ENCODE peak calls at places on chromosome 14, in five cellular contexts. D is fibroblast of mammary gland, H is fibroblast of lung, X is brain microvascular endothelial cell, Y is fibroblast of pulmonary artery. M is an unnamed sample.

GRCh38 chr14:84591827-84592540 is 938.0 kb upstream of the FLRT2 start:
- DNase-seq in Y (no peak), H (no peak), D (no peak), X (no peak), M (peak; percentile 4)

GRCh38 chr14:21059842-21060589 is 2.4 kb downstream of the RNASE8 start:
- DNase-seq in Y (no peak), X (no peak), D (no peak), H (peak; percentile 68), M (no peak)

GRCh38 chr14:49946320-49947141 is 53.6 kb downstream of the ARF6 start:
- DNase-seq in X (peak; percentile 65), H (peak; percentile 81), Y (peak; percentile 74), D (peak; percentile 65), M (peak; percentile 95)

GRCh38 chr14:28635387-28635786 is 131.2 kb upstream of the FOXG1 start:
- DNase-seq in D (peak; percentile 71), Y (peak; percentile 80), H (peak; percentile 34), X (no peak), M (peak; percentile 70)

GRCh38 chr14:91202234-91202974 is 42.1 kb downstream of the GPR68 start:
- DNase-seq in H (peak; percentile 49), X (peak; percentile 20), D (peak; percentile 36), Y (peak; percentile 65), M (peak; percentile 29)

GRCh38 chr14:26598081-26598671 is 343 bp upstream of the NOVA1 start:
- DNase-seq in Y (peak; percentile 98), X (peak; percentile 21), D (peak; percentile 94), H (peak; percentile 87), M (peak; percentile 76)

GRCh38 chr14:75299064-75299463 is 20.4 kb downstream of the FOS start:
- DNase-seq in H (peak; percentile 23), D (peak; percentile 80), Y (peak; percentile 96), X (no peak), M (peak; percentile 90)

GRCh38 chr14:96261772-96262485 is 5.9 kb downstream of the BDKRB1 start:
- DNase-seq in Y (no peak), H (no peak), X (no peak), D (no peak), M (no peak)

GRCh38 chr14:72894623-72895378 is 900 bp upstream of the DPF3 start:
- DNase-seq in H (peak; percentile 27), X (no peak), D (no peak), Y (no peak), M (peak; percentile 24)

GRCh38 chr14:64260418-64260817 is 33.8 kb downstream of the ESR2 start:
- DNase-seq in X (no peak), Y (no peak), H (no peak), D (no peak), M (no peak)

GRCh38 chr14:101459392-101459900 is 101.8 kb upstream of the DIO3 start:
- DNase-seq in X (no peak), D (no peak), H (no peak), Y (no peak), M (no peak)

GRCh38 chr14:20606190-20606901 is 15.2 kb upstream of the RNASE12 start:
- DNase-seq in X (peak; percentile 53), Y (peak; percentile 70), H (no peak), D (peak; percentile 40), M (peak; percentile 44)

GRCh38 chr14:93195316-93195999 is 10.3 kb downstream of the LYSET start:
- DNase-seq in X (no peak), H (no peak), Y (no peak), D (no peak), M (no peak)

GRCh38 chr14:91750634-91751198 is 18.8 kb upstream of the CATSPERB start:
- DNase-seq in D (no peak), H (no peak), Y (no peak), X (no peak), M (no peak)

GRCh38 chr14:91327201-91327600 is 82.7 kb upstream of the GPR68 start:
- DNase-seq in Y (no peak), D (no peak), X (no peak), H (no peak), M (no peak)

GRCh38 chr14:74980398-74980745 is 22.3 kb upstream of the EIF2B2 start:
- DNase-seq in X (no peak), Y (no peak), D (no peak), H (peak; percentile 20), M (no peak)

M was measured in iris pigment epithelial cell.